ENCODE peak calls at places on chromosomes 6 and 20, in eight cellular contexts. S is breast epithelium; I is cardiac fibroblast; W is CD8-positive, alpha-beta T cell; N is H1; Q is stomach; A is cardiac muscle cell; L is activated CD8-positive, alpha-beta T cell treated with anti-CD3 and anti-CD28 coated beads for 36 hours. Z is an unnamed sample.

GRCh38 chr6:30684386-30685156 is 1.9 kb downstream of the PPP1R18 start:
- DNase-seq in S (no peak), L (peak; percentile 83), W (no peak), I (peak; percentile 47), N (no peak), Q (peak; percentile 38), A (peak; percentile 57), Z (peak; percentile 58)

GRCh38 chr20:51383891-51384510 is 158.5 kb downstream of the NFATC2 start:
- DNase-seq in W (no peak), Q (no peak), S (no peak), I (no peak), L (no peak), N (no peak), A (no peak), Z (no peak)

GRCh38 chr20:5535211-5535756 is 214.9 kb upstream of the SHLD1 start:
- DNase-seq in S (no peak), I (peak; percentile 97), W (no peak), Q (no peak), N (no peak), L (no peak), A (peak; percentile 98), Z (no peak)

GRCh38 chr6:72589096-72589495 is 32.8 kb upstream of the KCNQ5 start:
- DNase-seq in N (no peak), Q (no peak), I (peak; percentile 44), L (no peak), A (peak; percentile 36), W (no peak), S (no peak), Z (no peak)

GRCh38 chr20:47159166-47159565 is 197.3 kb downstream of the ZMYND8 start:
- DNase-seq in I (no peak), W (no peak), Q (no peak), N (no peak), A (no peak), S (no peak), L (no peak), Z (no peak)

GRCh38 chr6:152631376-152631775 is 5.8 kb downstream of the SYNE1 start:
- DNase-seq in N (no peak), I (no peak), A (no peak), S (no peak), Q (no peak), W (no peak), L (no peak), Z (no peak)

GRCh38 chr20:34861386-34862084 is 11.1 kb downstream of the GGT7 start:
- DNase-seq in Q (peak; percentile 69), I (no peak), S (peak; percentile 50), N (no peak), A (no peak), W (no peak), L (no peak), Z (peak; percentile 18)

GRCh38 chr6:56843476-56844349 is 111.2 kb upstream of the BEND6 start:
- DNase-seq in S (no peak), Q (peak; percentile 43), I (peak; percentile 85), A (peak; percentile 80), L (peak; percentile 73), W (no peak), N (peak; percentile 92), Z (peak; percentile 84)

GRCh38 chr20:12012241-12013222 is 94.8 kb downstream of the BTBD3 start:
- DNase-seq in S (no peak), W (no peak), A (peak; percentile 69), L (peak; percentile 41), Q (peak; percentile 28), I (peak; percentile 59), N (peak; percentile 78), Z (peak; percentile 59)

GRCh38 chr6:75602164-75602896 is 650 bp downstream of the SENP6 start:
- DNase-seq in I (peak; percentile 60), Q (peak; percentile 47), N (peak; percentile 79), A (peak; percentile 70), L (peak; percentile 75), S (no peak), W (peak; percentile 39), Z (peak; percentile 44)

GRCh38 chr6:30752164-30752927 is 8.0 kb upstream of the IER3 start:
- DNase-seq in L (no peak), W (no peak), S (peak; percentile 98), N (no peak), A (peak; percentile 100), Q (peak; percentile 83), I (peak; percentile 100), Z (no peak)

GRCh38 chr20:49824206-49824605 is 11.6 kb downstream of the SLC9A8 start:
- DNase-seq in A (no peak), I (no peak), Q (no peak), S (no peak), W (no peak), L (no peak), N (no peak), Z (no peak)

GRCh38 chr20:53805895-53806384 is 212.3 kb upstream of the ZNF217 start:
- DNase-seq in L (no peak), I (peak; percentile 45), A (peak; percentile 23), W (no peak), S (no peak), N (no peak), Q (no peak), Z (no peak)

GRCh38 chr6:128516514-128516898 is 3.9 kb downstream of the PTPRK start:
- DNase-seq in A (no peak), L (no peak), Q (no peak), S (no peak), I (no peak), N (no peak), W (no peak), Z (no peak)

GRCh38 chr20:11917663-11918062 is at the start of gene BTBD3:
- DNase-seq in I (peak; percentile 81), Q (peak; percentile 83), A (peak; percentile 79), W (no peak), N (no peak), L (no peak), S (peak; percentile 38), Z (peak; percentile 42)

GRCh38 chr6:43848992-43849391 is 79.0 kb downstream of the VEGFA start:
- DNase-seq in Q (no peak), S (no peak), N (no peak), I (no peak), W (no peak), L (no peak), A (no peak), Z (no peak)

GRCh38 chr6:49556429-49556837 is 6.0 kb downstream of the C6orf141 start:
- DNase-seq in S (no peak), A (peak; percentile 61), N (no peak), Q (no peak), L (no peak), W (no peak), I (peak; percentile 55), Z (no peak)

GRCh38 chr20:62266340-62266739 is 28.0 kb downstream of the OSBPL2 start:
- DNase-seq in S (no peak), Q (no peak), I (no peak), A (no peak), N (no peak), L (peak; percentile 4), W (no peak), Z (no peak)

GRCh38 chr20:8663424-8663823 is 405.5 kb upstream of the PLCB4 start:
- DNase-seq in W (no peak), N (no peak), A (no peak), I (no peak), L (no peak), S (no peak), Q (no peak), Z (no peak)

GRCh38 chr20:8662433-8662954 is 406.4 kb upstream of the PLCB4 start:
- DNase-seq in W (no peak), L (peak; percentile 2), S (no peak), Q (no peak), N (no peak), A (no peak), I (no peak), Z (no peak)

GRCh38 chr20:8661229-8662023 is 407.5 kb upstream of the PLCB4 start:
- DNase-seq in I (no peak), Q (no peak), L (peak; percentile 8), N (no peak), S (no peak), W (no peak), A (no peak), Z (no peak)

GRCh38 chr20:8667306-8667705 is 401.6 kb upstream of the PLCB4 start:
- DNase-seq in A (peak; percentile 50), Q (no peak), S (no peak), W (no peak), L (no peak), I (peak; percentile 69), N (no peak), Z (no peak)

GRCh38 chr20:8664778-8665177 is 404.1 kb upstream of the PLCB4 start:
- DNase-seq in S (no peak), A (no peak), Q (no peak), W (no peak), L (no peak), I (no peak), N (no peak), Z (no peak)
- TF ChIP-seq CTCF in S (no peak), A (no peak), Q (no peak), W (no peak), L (no peak), I (no peak), N (peak; percentile 38), Z (peak; percentile 11)

DNA sequence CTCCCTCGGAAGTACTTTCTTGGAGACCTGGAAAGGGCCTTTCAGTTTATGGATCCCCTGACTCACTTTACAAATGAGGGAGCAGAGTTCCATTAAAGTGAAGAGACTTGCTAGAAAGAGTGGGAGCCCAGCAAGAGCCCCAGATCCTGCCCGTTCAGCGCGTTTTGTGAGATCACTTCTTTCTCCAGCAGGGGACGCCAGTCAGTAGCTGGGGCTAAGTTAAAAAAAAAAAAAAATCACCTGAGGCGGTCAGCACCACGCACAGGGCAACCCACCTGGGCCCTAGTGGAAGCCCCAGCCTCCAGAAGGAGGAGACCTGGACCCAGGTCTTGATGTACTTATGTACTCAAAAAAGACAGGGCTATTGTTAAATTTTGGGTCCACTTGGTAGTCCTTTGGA is 274.5 kb upstream of the RNF24 start:
- DNase-seq in I (no peak), L (no peak), A (no peak), Q (no peak), S (no peak), W (no peak), N (no peak), Z (no peak)
- TF ChIP-seq CTCF in I (peak; percentile 36), L (no peak), A (peak; percentile 6), Q (no peak), S (no peak), W (no peak), N (no peak), Z (peak; percentile 28)

GRCh38 chr20:9699181-9699580 is 139.7 kb downstream of the PAK5 start:
- DNase-seq in W (no peak), L (no peak), S (no peak), Q (no peak), I (no peak), N (no peak), A (no peak), Z (no peak)
- TF ChIP-seq CTCF in W (no peak), L (no peak), S (no peak), Q (no peak), I (no peak), N (no peak), A (no peak), Z (no peak)

GRCh38 chr6:121356575-121356974 is 22.3 kb upstream of the TBC1D32 start:
- DNase-seq in Q (no peak), N (no peak), S (no peak), W (no peak), L (no peak), I (no peak), A (no peak), Z (no peak)
- TF ChIP-seq CTCF in Q (no peak), N (no peak), S (no peak), W (no peak), L (no peak), I (peak; percentile 5), A (peak; percentile 18), Z (no peak)

GRCh38 chr6:33983109-33983475 is 162.8 kb downstream of the GRM4 start:
- DNase-seq in N (peak; percentile 42), W (no peak), I (no peak), A (peak; percentile 10), Q (peak; percentile 63), L (no peak), S (peak; percentile 41), Z (no peak)
- TF ChIP-seq CTCF in N (no peak), W (no peak), I (no peak), A (no peak), Q (no peak), L (no peak), S (no peak), Z (no peak)

Z was measured in GM13977.